ENCODE peak calls at places on chromosome 19, in eight cellular contexts. D is brain microvascular endothelial cell, X is omental fat pad, E is AG10803, K is activated B cell treated with CpG ODN at 0.5 μM for 24 hours, S is fibroblast of lung, T is lung, F is adrenal gland. N is an unnamed sample.
A peak's percentile ranks its signal among the peaks of the same experiment; 100 is the strongest.

GRCh38 chr19:44303976-44304568 is 753 bp downstream of the ZNF235 start:
- DNase-seq in D (peak; percentile 27), X (no peak), E (peak; percentile 45), K (no peak), S (peak; percentile 46), T (no peak), F (peak; percentile 28), N (peak; percentile 17)

GRCh38 chr19:39906283-39906682 is 28.2 kb downstream of the FCGBP start:
- DNase-seq in D (no peak), X (no peak), E (no peak), K (no peak), S (no peak), T (no peak), F (no peak), N (no peak)

GRCh38 chr19:29843180-29844051 is 31.6 kb downstream of the CCNE1 start:
- DNase-seq in D (peak; percentile 1), X (no peak), E (no peak), K (no peak), S (no peak), T (peak; percentile 32), F (peak; percentile 49), N (no peak)

GRCh38 chr19:39797083-39797482 is 18.4 kb downstream of the LEUTX start:
- DNase-seq in D (no peak), X (no peak), E (no peak), K (no peak), S (no peak), T (no peak), F (no peak), N (no peak)

GRCh38 chr19:48837586-48838191 is 1.4 kb upstream of the HSD17B14 start:
- DNase-seq in D (no peak), X (no peak), E (no peak), K (no peak), S (no peak), T (no peak), F (no peak), N (no peak)

GRCh38 chr19:30092721-30093569 is 150.9 kb downstream of the URI1 start:
- DNase-seq in D (no peak), X (no peak), E (no peak), K (no peak), S (no peak), T (no peak), F (no peak), N (no peak)

GRCh38 chr19:51571599-51571998 is 516 bp downstream of the ZNF175 start:
- DNase-seq in D (no peak), X (no peak), E (no peak), K (no peak), S (no peak), T (no peak), F (no peak), N (no peak)

GRCh38 chr19:56566904-56567273 is 379 bp upstream of the ZNF470 start:
- DNase-seq in D (peak; percentile 43), X (no peak), E (no peak), K (no peak), S (no peak), T (peak; percentile 58), F (peak; percentile 49), N (no peak)

GRCh38 chr19:18439025-18439909 is 1.3 kb upstream of the ISYNA1 start:
- DNase-seq in D (peak; percentile 68), X (no peak), E (peak; percentile 58), K (no peak), S (peak; percentile 57), T (no peak), F (peak; percentile 93), N (no peak)

GRCh38 chr19:18439910-18440237 is 1.9 kb upstream of the ISYNA1 start:
- DNase-seq in D (no peak), X (no peak), E (no peak), K (no peak), S (no peak), T (no peak), F (no peak), N (no peak)

GRCh38 chr19:18441804-18442788 is 4.2 kb upstream of the ISYNA1 start:
- DNase-seq in D (no peak), X (no peak), E (no peak), K (no peak), S (no peak), T (no peak), F (no peak), N (no peak)

GRCh38 chr19:18440936-18441803 is 3.2 kb upstream of the ISYNA1 start:
- DNase-seq in D (no peak), X (no peak), E (no peak), K (no peak), S (no peak), T (no peak), F (peak; percentile 4), N (no peak)

DNA sequence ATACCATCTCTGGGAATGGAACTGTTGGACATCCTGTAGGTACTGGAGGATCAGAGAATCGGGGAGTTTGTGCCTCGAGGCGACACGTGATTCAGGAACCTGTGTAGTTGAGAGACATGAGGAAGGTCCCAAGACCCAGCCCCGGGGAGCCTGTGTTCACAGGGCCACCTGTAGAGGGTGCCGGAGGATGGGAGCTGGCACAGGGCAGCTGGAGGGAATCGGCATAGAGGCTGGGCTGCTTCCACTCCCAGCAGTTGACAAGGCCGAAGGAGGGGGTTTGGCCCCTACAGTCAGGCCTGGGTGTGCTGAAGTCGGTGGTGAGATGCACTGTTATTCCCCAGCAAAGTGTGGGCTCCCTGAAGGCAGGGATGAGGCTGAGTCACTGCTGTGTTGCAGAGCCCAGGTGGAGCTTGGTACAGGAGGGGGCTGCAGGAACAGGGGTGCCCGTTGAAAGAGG is 2.5 kb upstream of the ISYNA1 start:
- DNase-seq in D (no peak), X (no peak), E (no peak), K (no peak), S (no peak), T (no peak), F (peak; percentile 51), N (peak; percentile 55)
- TF ChIP-seq CTCF in D (peak; percentile 49), X (no peak), E (peak; percentile 23), K (no peak), S (no peak), T (no peak), F (no peak), N (peak; percentile 52)

GRCh38 chr19:2089001-2089711 is 7.0 kb downstream of the MOB3A start:
- DNase-seq in D (peak; percentile 49), X (no peak), E (peak; percentile 25), K (peak; percentile 75), S (peak; percentile 39), T (no peak), F (no peak), N (peak; percentile 64)
- TF ChIP-seq CTCF in D (no peak), X (no peak), E (no peak), K (no peak), S (no peak), T (no peak), F (no peak), N (no peak)

GRCh38 chr19:6271721-6272410 is 7.9 kb downstream of the MLLT1 start:
- DNase-seq in D (no peak), X (no peak), E (peak; percentile 89), K (no peak), S (peak; percentile 82), T (peak; percentile 73), F (peak; percentile 93), N (no peak)

GRCh38 chr19:6270076-6270745 is 9.6 kb downstream of the MLLT1 start:
- DNase-seq in D (no peak), X (no peak), E (no peak), K (no peak), S (no peak), T (no peak), F (no peak), N (no peak)

GRCh38 chr19:6272411-6272791 is 7.4 kb downstream of the MLLT1 start:
- DNase-seq in D (no peak), X (no peak), E (no peak), K (no peak), S (no peak), T (no peak), F (no peak), N (no peak)

GRCh38 chr19:6270822-6271221 is 9.0 kb downstream of the MLLT1 start:
- DNase-seq in D (no peak), X (no peak), E (no peak), K (no peak), S (no peak), T (no peak), F (no peak), N (no peak)

DNA sequence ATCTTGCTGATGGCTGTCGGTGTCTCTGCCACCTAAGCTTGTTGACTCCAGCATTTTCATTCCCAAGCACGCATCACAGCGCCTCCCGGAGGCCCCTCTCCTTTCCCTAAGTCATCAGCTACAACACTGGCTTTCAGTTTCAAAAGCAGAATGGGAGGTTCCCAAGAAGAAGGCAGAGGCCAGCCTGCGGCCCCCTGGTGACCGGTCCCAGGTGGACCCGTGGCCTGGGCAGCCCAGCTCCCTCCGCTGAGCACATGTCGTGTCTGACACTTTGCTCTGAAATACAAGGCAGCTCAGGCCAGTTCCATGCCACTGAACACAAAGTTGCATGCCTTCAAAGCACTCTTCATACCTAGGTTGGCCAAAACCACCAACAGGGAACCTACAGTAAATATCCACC is 8.5 kb downstream of the MLLT1 start:
- DNase-seq in D (no peak), X (no peak), E (peak; percentile 44), K (no peak), S (peak; percentile 34), T (no peak), F (no peak), N (no peak)
- TF ChIP-seq CTCF in D (peak; percentile 44), X (no peak), E (peak; percentile 43), K (no peak), S (peak; percentile 28), T (no peak), F (no peak), N (no peak)

GRCh38 chr19:3389876-3390361 is 23.5 kb downstream of the NFIC start:
- DNase-seq in D (no peak), X (no peak), E (peak; percentile 77), K (no peak), S (no peak), T (no peak), F (peak; percentile 54), N (no peak)

GRCh38 chr19:3392480-3392879 is 26.1 kb downstream of the NFIC start:
- DNase-seq in D (no peak), X (no peak), E (no peak), K (no peak), S (no peak), T (no peak), F (no peak), N (no peak)

GRCh38 chr19:3389446-3389778 is 23.0 kb downstream of the NFIC start:
- DNase-seq in D (no peak), X (no peak), E (no peak), K (no peak), S (no peak), T (no peak), F (no peak), N (no peak)

GRCh38 chr19:3386447-3387234 is 20.3 kb downstream of the NFIC start:
- DNase-seq in D (no peak), X (no peak), E (no peak), K (no peak), S (no peak), T (no peak), F (peak; percentile 60), N (no peak)

DNA sequence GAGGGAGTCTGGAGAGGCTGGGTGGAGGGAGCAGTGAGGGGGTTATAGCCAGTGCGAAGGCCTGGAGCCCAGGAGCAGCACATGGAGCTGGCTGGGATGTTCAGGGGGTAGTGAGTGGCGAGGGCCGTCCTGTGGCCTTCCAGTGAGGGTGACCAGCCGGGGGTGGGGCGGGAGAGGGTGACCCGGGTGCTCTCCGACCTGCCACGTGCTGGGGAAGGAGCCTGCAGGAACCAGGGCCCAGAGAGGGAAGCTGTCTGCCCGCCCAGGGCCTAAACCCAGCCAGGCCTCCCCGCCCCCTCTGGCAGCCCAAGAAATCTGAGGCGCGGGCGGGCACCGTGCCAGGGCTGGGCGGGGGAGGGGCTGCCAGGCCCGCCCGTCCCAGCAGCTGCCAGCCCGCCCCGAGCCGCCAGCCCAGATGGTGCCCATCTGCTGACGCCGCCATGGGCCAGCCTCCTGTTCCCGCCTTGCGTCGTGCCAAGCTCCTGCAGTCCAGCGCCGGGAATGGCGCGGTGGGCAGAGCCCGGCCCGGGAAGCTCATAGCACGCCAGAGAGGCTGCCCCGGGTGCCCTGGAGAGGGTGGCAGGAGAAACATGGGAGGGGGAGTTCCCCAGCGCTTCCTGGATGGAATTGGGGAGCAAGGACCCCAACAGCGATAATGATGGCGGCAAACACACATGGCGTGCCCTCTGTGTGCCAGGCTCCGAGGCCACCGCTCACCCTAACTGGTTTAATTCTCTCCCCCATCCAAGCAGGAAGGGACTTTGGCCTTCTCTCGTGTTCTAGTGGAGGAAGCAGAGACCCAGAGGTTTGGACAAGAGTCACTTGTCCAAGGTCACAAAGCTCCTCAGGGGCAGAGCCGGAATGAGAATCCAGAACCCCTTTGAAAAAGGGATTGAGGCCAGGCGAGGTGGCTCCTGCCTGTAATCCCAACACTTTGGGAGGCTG is 21.5 kb downstream of the NFIC start:
- DNase-seq in D (no peak), X (peak; percentile 52), E (peak; percentile 84), K (no peak), S (peak; percentile 50), T (peak; percentile 81), F (peak; percentile 94), N (no peak)
- TF ChIP-seq CTCF in D (no peak), X (no peak), E (no peak), K (no peak), S (no peak), T (no peak), F (no peak), N (no peak)

N was measured in GM10248.